ENCODE peak calls at places on chromosomes 11 and 22, in eight cellular contexts. E, K, I, J, D, M, H and F are unnamed samples.

GRCh38 chr11:86067230-86068137 is 1.4 kb downstream of the PICALM start:
- DNase-seq in E (no peak), K (no peak), I (no peak), J (no peak), D (peak), M (peak), H (no peak), F (peak)

GRCh38 chr11:28674432-28675076 is 566.4 kb downstream of the METTL15 start:
- DNase-seq in E (no peak), K (no peak), I (no peak), J (no peak), D (peak), M (peak), H (no peak), F (peak)

GRCh38 chr11:15903246-15903645 is 453.1 kb downstream of the SOX6 start:
- DNase-seq in E (no peak), K (no peak), I (no peak), J (no peak), D (no peak), M (no peak), H (no peak), F (no peak)

GRCh38 chr11:34157163-34157562 is 51.7 kb downstream of the NAT10 start:
- DNase-seq in E (no peak), K (no peak), I (no peak), J (no peak), D (no peak), M (no peak), H (no peak), F (no peak)

GRCh38 chr11:63248966-63249365 is 5.6 kb upstream of the SLC22A25 start:
- DNase-seq in E (no peak), K (no peak), I (no peak), J (no peak), D (no peak), M (no peak), H (no peak), F (no peak)

GRCh38 chr11:3120071-3120792 is 44.9 kb downstream of the OSBPL5 start:
- DNase-seq in E (no peak), K (no peak), I (no peak), J (no peak), D (no peak), M (no peak), H (no peak), F (no peak)

GRCh38 chr11:944711-945470 is 19.2 kb downstream of the AP2A2 start:
- DNase-seq in E (no peak), K (no peak), I (no peak), J (no peak), D (peak), M (no peak), H (no peak), F (no peak)

GRCh38 chr22:46728470-46728869 is 9.6 kb downstream of the CERK start:
- DNase-seq in E (no peak), K (no peak), I (no peak), J (no peak), D (no peak), M (no peak), H (no peak), F (no peak)

GRCh38 chr11:131808466-131808865 is 438.1 kb downstream of the NTM start:
- DNase-seq in E (no peak), K (no peak), I (no peak), J (no peak), D (no peak), M (no peak), H (no peak), F (no peak)

GRCh38 chr11:111417766-111418435 is 38.8 kb upstream of the POU2AF1 start:
- DNase-seq in E (no peak), K (no peak), I (no peak), J (no peak), D (no peak), M (peak), H (no peak), F (peak)

GRCh38 chr11:13169709-13170108 is 107.9 kb upstream of the BMAL1 start:
- DNase-seq in E (no peak), K (no peak), I (no peak), J (no peak), D (no peak), M (no peak), H (no peak), F (no peak)

GRCh38 chr11:23554002-23554401 is 693.7 kb upstream of the CCDC179 start:
- DNase-seq in E (no peak), K (no peak), I (no peak), J (no peak), D (no peak), M (no peak), H (no peak), F (no peak)

GRCh38 chr11:118889796-118890195 is 6.1 kb downstream of the CXCR5 start:
- DNase-seq in E (no peak), K (no peak), I (no peak), J (no peak), D (peak), M (no peak), H (no peak), F (no peak)

GRCh38 chr11:114799524-114799923 is 121.2 kb downstream of the NXPE2 start:
- DNase-seq in E (no peak), K (no peak), I (no peak), J (no peak), D (peak), M (no peak), H (no peak), F (no peak)

GRCh38 chr11:30150425-30150824 is 80.4 kb upstream of the FSHB start:
- DNase-seq in E (no peak), K (no peak), I (no peak), J (no peak), D (peak), M (no peak), H (no peak), F (no peak)

GRCh38 chr11:128318856-128319474 is 268.4 kb downstream of the ETS1 start:
- DNase-seq in E (peak), K (peak), I (no peak), J (peak), D (no peak), M (peak), H (peak), F (no peak)

GRCh38 chr22:26323013-26323412 is 106.0 kb upstream of the ASPHD2 start:
- DNase-seq in E (no peak), K (no peak), I (no peak), J (no peak), D (no peak), M (no peak), H (no peak), F (no peak)

GRCh38 chr11:6404341-6405038 is 14.2 kb downstream of the SMPD1 start:
- DNase-seq in E (peak), K (peak), I (peak), J (no peak), D (no peak), M (no peak), H (no peak), F (no peak)

GRCh38 chr11:36375348-36376314 is 79.5 kb downstream of the PRR5L start:
- DNase-seq in E (no peak), K (no peak), I (no peak), J (no peak), D (no peak), M (no peak), H (no peak), F (peak)

GRCh38 chr11:2220173-2220771 is 48.7 kb upstream of the TH start:
- DNase-seq in E (no peak), K (no peak), I (no peak), J (no peak), D (no peak), M (no peak), H (no peak), F (no peak)

GRCh38 chr22:31044262-31044861 is 36.8 kb upstream of the SMTN start:
- DNase-seq in E (no peak), K (no peak), I (no peak), J (no peak), D (no peak), M (no peak), H (no peak), F (no peak)

GRCh38 chr11:102494216-102494615 is 36.3 kb downstream of the MMP7 start:
- DNase-seq in E (no peak), K (no peak), I (no peak), J (no peak), D (no peak), M (no peak), H (no peak), F (no peak)

GRCh38 chr11:116294630-116295029 is 478.2 kb downstream of the BUD13 start:
- DNase-seq in E (no peak), K (no peak), I (no peak), J (no peak), D (peak), M (no peak), H (no peak), F (no peak)

GRCh38 chr11:81000334-81001100 is 1559.7 kb upstream of the TENM4 start:
- DNase-seq in E (no peak), K (no peak), I (no peak), J (no peak), D (no peak), M (no peak), H (no peak), F (no peak)